ENCODE peak calls at places on chromosomes 11 and 22, in ten cellular contexts. One of them, this sample, is unnamed.

GRCh38 chr22:46894851-46895640 is 132.6 kb downstream of the TBC1D22A start:
- DNase-seq in ovary: no peak
- DNase-seq in choroid plexus epithelial cell: no peak
- DNase-seq in RWPE1: no peak
- DNase-seq in stimulated activated CD8-positive, alpha-beta memory T cell treated with anti-CD3 and anti-CD28 coated beads, Interleukin-15, amount 100 ng/mL, for 1 hour: no peak
- DNase-seq in PC-3: no peak
- DNase-seq in ureter: no peak
- DNase-seq in lung: no peak
- DNase-seq in A549: no peak
- DNase-seq in T-helper 1 cell: no peak
- DNase-seq in this sample: no peak

GRCh38 chr11:61294717-61295595 is at the start of gene VWCE:
- DNase-seq in ovary: peak; percentile 74
- DNase-seq in choroid plexus epithelial cell: peak; percentile 68
- DNase-seq in RWPE1: peak; percentile 45
- DNase-seq in stimulated activated CD8-positive, alpha-beta memory T cell treated with anti-CD3 and anti-CD28 coated beads, Interleukin-15, amount 100 ng/mL, for 1 hour: peak; percentile 15
- DNase-seq in PC-3: peak; percentile 55
- DNase-seq in ureter: peak; percentile 57
- DNase-seq in lung: no peak
- DNase-seq in A549: peak; percentile 62
- DNase-seq in T-helper 1 cell: peak; percentile 80
- DNase-seq in this sample: no peak

GRCh38 chr11:6321961-6322362 is 1.7 kb upstream of the CAVIN3 start:
- DNase-seq in ovary: no peak
- DNase-seq in choroid plexus epithelial cell: peak; percentile 38
- DNase-seq in RWPE1: peak; percentile 76
- DNase-seq in stimulated activated CD8-positive, alpha-beta memory T cell treated with anti-CD3 and anti-CD28 coated beads, Interleukin-15, amount 100 ng/mL, for 1 hour: no peak
- DNase-seq in PC-3: peak; percentile 37
- DNase-seq in ureter: no peak
- DNase-seq in lung: no peak
- DNase-seq in A549: no peak
- DNase-seq in T-helper 1 cell: peak; percentile 60
- DNase-seq in this sample: no peak

GRCh38 chr11:65425971-65426838 is 3.6 kb downstream of the NEAT1 start:
- DNase-seq in ovary: peak; percentile 22
- DNase-seq in choroid plexus epithelial cell: peak; percentile 82
- DNase-seq in RWPE1: no peak
- DNase-seq in stimulated activated CD8-positive, alpha-beta memory T cell treated with anti-CD3 and anti-CD28 coated beads, Interleukin-15, amount 100 ng/mL, for 1 hour: no peak
- DNase-seq in PC-3: peak; percentile 89
- DNase-seq in ureter: no peak
- DNase-seq in lung: no peak
- DNase-seq in A549: no peak
- DNase-seq in T-helper 1 cell: peak; percentile 92
- DNase-seq in this sample: no peak

GRCh38 chr22:38257170-38257569 is 15.6 kb downstream of the TMEM184B start:
- DNase-seq in ovary: peak; percentile 51
- DNase-seq in choroid plexus epithelial cell: peak; percentile 66
- DNase-seq in RWPE1: no peak
- DNase-seq in stimulated activated CD8-positive, alpha-beta memory T cell treated with anti-CD3 and anti-CD28 coated beads, Interleukin-15, amount 100 ng/mL, for 1 hour: no peak
- DNase-seq in PC-3: peak; percentile 29
- DNase-seq in ureter: no peak
- DNase-seq in lung: no peak
- DNase-seq in A549: no peak
- DNase-seq in T-helper 1 cell: no peak
- DNase-seq in this sample: no peak

GRCh38 chr11:69949327-69949726 is 128.8 kb upstream of the ANO1 start:
- DNase-seq in ovary: no peak
- DNase-seq in choroid plexus epithelial cell: peak; percentile 62
- DNase-seq in RWPE1: peak; percentile 86
- DNase-seq in stimulated activated CD8-positive, alpha-beta memory T cell treated with anti-CD3 and anti-CD28 coated beads, Interleukin-15, amount 100 ng/mL, for 1 hour: no peak
- DNase-seq in PC-3: peak; percentile 99
- DNase-seq in ureter: peak; percentile 62
- DNase-seq in lung: no peak
- DNase-seq in A549: peak; percentile 97
- DNase-seq in T-helper 1 cell: no peak
- DNase-seq in this sample: no peak

GRCh38 chr11:61052182-61052972 is 49.9 kb upstream of the CD5 start:
- DNase-seq in ovary: no peak
- DNase-seq in choroid plexus epithelial cell: no peak
- DNase-seq in RWPE1: no peak
- DNase-seq in stimulated activated CD8-positive, alpha-beta memory T cell treated with anti-CD3 and anti-CD28 coated beads, Interleukin-15, amount 100 ng/mL, for 1 hour: no peak
- DNase-seq in PC-3: no peak
- DNase-seq in ureter: no peak
- DNase-seq in lung: no peak
- DNase-seq in A549: no peak
- DNase-seq in T-helper 1 cell: no peak
- DNase-seq in this sample: no peak

GRCh38 chr11:56207796-56208195 is 26.3 kb downstream of the OR5T2 start:
- DNase-seq in ovary: no peak
- DNase-seq in choroid plexus epithelial cell: no peak
- DNase-seq in RWPE1: no peak
- DNase-seq in stimulated activated CD8-positive, alpha-beta memory T cell treated with anti-CD3 and anti-CD28 coated beads, Interleukin-15, amount 100 ng/mL, for 1 hour: no peak
- DNase-seq in PC-3: no peak
- DNase-seq in ureter: no peak
- DNase-seq in lung: no peak
- DNase-seq in A549: no peak
- DNase-seq in T-helper 1 cell: no peak
- DNase-seq in this sample: no peak

GRCh38 chr22:42515896-42516295 is 3.7 kb downstream of the RRP7A start:
- DNase-seq in ovary: peak; percentile 45
- DNase-seq in choroid plexus epithelial cell: no peak
- DNase-seq in RWPE1: no peak
- DNase-seq in stimulated activated CD8-positive, alpha-beta memory T cell treated with anti-CD3 and anti-CD28 coated beads, Interleukin-15, amount 100 ng/mL, for 1 hour: no peak
- DNase-seq in PC-3: no peak
- DNase-seq in ureter: no peak
- DNase-seq in lung: no peak
- DNase-seq in A549: no peak
- DNase-seq in T-helper 1 cell: no peak
- DNase-seq in this sample: no peak

GRCh38 chr11:680970-681369 is 14.1 kb downstream of the DEAF1 start:
- DNase-seq in ovary: no peak
- DNase-seq in choroid plexus epithelial cell: no peak
- DNase-seq in RWPE1: no peak
- DNase-seq in stimulated activated CD8-positive, alpha-beta memory T cell treated with anti-CD3 and anti-CD28 coated beads, Interleukin-15, amount 100 ng/mL, for 1 hour: no peak
- DNase-seq in PC-3: no peak
- DNase-seq in ureter: no peak
- DNase-seq in lung: no peak
- DNase-seq in A549: no peak
- DNase-seq in T-helper 1 cell: no peak
- DNase-seq in this sample: no peak

GRCh38 chr11:119907122-119907933 is 178.3 kb upstream of the NECTIN1 start:
- DNase-seq in ovary: no peak
- DNase-seq in choroid plexus epithelial cell: no peak
- DNase-seq in RWPE1: no peak
- DNase-seq in stimulated activated CD8-positive, alpha-beta memory T cell treated with anti-CD3 and anti-CD28 coated beads, Interleukin-15, amount 100 ng/mL, for 1 hour: no peak
- DNase-seq in PC-3: no peak
- DNase-seq in ureter: peak; percentile 68
- DNase-seq in lung: peak; percentile 66
- DNase-seq in A549: no peak
- DNase-seq in T-helper 1 cell: no peak
- DNase-seq in this sample: no peak

GRCh38 chr11:130872102-130872501 is 44.2 kb downstream of the SNX19 start:
- DNase-seq in ovary: no peak
- DNase-seq in choroid plexus epithelial cell: no peak
- DNase-seq in RWPE1: no peak
- DNase-seq in stimulated activated CD8-positive, alpha-beta memory T cell treated with anti-CD3 and anti-CD28 coated beads, Interleukin-15, amount 100 ng/mL, for 1 hour: no peak
- DNase-seq in PC-3: no peak
- DNase-seq in ureter: no peak
- DNase-seq in lung: no peak
- DNase-seq in A549: no peak
- DNase-seq in T-helper 1 cell: no peak
- DNase-seq in this sample: no peak

GRCh38 chr22:31861226-31861840 is 83.0 kb upstream of the YWHAH start:
- DNase-seq in ovary: no peak
- DNase-seq in choroid plexus epithelial cell: no peak
- DNase-seq in RWPE1: no peak
- DNase-seq in stimulated activated CD8-positive, alpha-beta memory T cell treated with anti-CD3 and anti-CD28 coated beads, Interleukin-15, amount 100 ng/mL, for 1 hour: no peak
- DNase-seq in PC-3: peak; percentile 22
- DNase-seq in ureter: no peak
- DNase-seq in lung: no peak
- DNase-seq in A549: no peak
- DNase-seq in T-helper 1 cell: no peak
- DNase-seq in this sample: no peak

GRCh38 chr11:62842171-62842717 is 2.9 kb upstream of the WDR74 start:
- DNase-seq in ovary: peak; percentile 48
- DNase-seq in choroid plexus epithelial cell: peak; percentile 29
- DNase-seq in RWPE1: no peak
- DNase-seq in stimulated activated CD8-positive, alpha-beta memory T cell treated with anti-CD3 and anti-CD28 coated beads, Interleukin-15, amount 100 ng/mL, for 1 hour: no peak
- DNase-seq in PC-3: no peak
- DNase-seq in ureter: no peak
- DNase-seq in lung: no peak
- DNase-seq in A549: no peak
- DNase-seq in T-helper 1 cell: peak; percentile 49
- DNase-seq in this sample: no peak

GRCh38 chr22:21764038-21764804 is 28.6 kb upstream of the YPEL1 start:
- DNase-seq in ovary: no peak
- DNase-seq in choroid plexus epithelial cell: no peak
- DNase-seq in RWPE1: no peak
- DNase-seq in stimulated activated CD8-positive, alpha-beta memory T cell treated with anti-CD3 and anti-CD28 coated beads, Interleukin-15, amount 100 ng/mL, for 1 hour: no peak
- DNase-seq in PC-3: no peak
- DNase-seq in ureter: no peak
- DNase-seq in lung: no peak
- DNase-seq in A549: no peak
- DNase-seq in T-helper 1 cell: peak; percentile 20
- DNase-seq in this sample: no peak

GRCh38 chr11:85431319-85431718 is 195.8 kb downstream of the DLG2 start:
- DNase-seq in ovary: no peak
- DNase-seq in choroid plexus epithelial cell: no peak
- DNase-seq in RWPE1: no peak
- DNase-seq in stimulated activated CD8-positive, alpha-beta memory T cell treated with anti-CD3 and anti-CD28 coated beads, Interleukin-15, amount 100 ng/mL, for 1 hour: no peak
- DNase-seq in PC-3: no peak
- DNase-seq in ureter: no peak
- DNase-seq in lung: no peak
- DNase-seq in A549: no peak
- DNase-seq in T-helper 1 cell: no peak
- DNase-seq in this sample: no peak

GRCh38 chr11:15493921-15494630 is 379.4 kb downstream of the INSC start:
- DNase-seq in ovary: no peak
- DNase-seq in choroid plexus epithelial cell: no peak
- DNase-seq in RWPE1: no peak
- DNase-seq in stimulated activated CD8-positive, alpha-beta memory T cell treated with anti-CD3 and anti-CD28 coated beads, Interleukin-15, amount 100 ng/mL, for 1 hour: no peak
- DNase-seq in PC-3: peak; percentile 7
- DNase-seq in ureter: no peak
- DNase-seq in lung: no peak
- DNase-seq in A549: no peak
- DNase-seq in T-helper 1 cell: no peak
- DNase-seq in this sample: peak; percentile 68

GRCh38 chr11:14093065-14093464 is 130.5 kb downstream of the SPON1 start:
- DNase-seq in ovary: no peak
- DNase-seq in choroid plexus epithelial cell: no peak
- DNase-seq in RWPE1: no peak
- DNase-seq in stimulated activated CD8-positive, alpha-beta memory T cell treated with anti-CD3 and anti-CD28 coated beads, Interleukin-15, amount 100 ng/mL, for 1 hour: no peak
- DNase-seq in PC-3: no peak
- DNase-seq in ureter: no peak
- DNase-seq in lung: no peak
- DNase-seq in A549: no peak
- DNase-seq in T-helper 1 cell: no peak
- DNase-seq in this sample: no peak

GRCh38 chr11:34588023-34588422 is 32.9 kb upstream of the EHF start:
- DNase-seq in ovary: no peak
- DNase-seq in choroid plexus epithelial cell: no peak
- DNase-seq in RWPE1: no peak
- DNase-seq in stimulated activated CD8-positive, alpha-beta memory T cell treated with anti-CD3 and anti-CD28 coated beads, Interleukin-15, amount 100 ng/mL, for 1 hour: no peak
- DNase-seq in PC-3: no peak
- DNase-seq in ureter: no peak
- DNase-seq in lung: no peak
- DNase-seq in A549: no peak
- DNase-seq in T-helper 1 cell: no peak
- DNase-seq in this sample: no peak

GRCh38 chr22:11598492-11599440 is 3929.2 kb upstream of the OR11H1 start:
- DNase-seq in ovary: no peak
- DNase-seq in choroid plexus epithelial cell: no peak
- DNase-seq in RWPE1: no peak
- DNase-seq in stimulated activated CD8-positive, alpha-beta memory T cell treated with anti-CD3 and anti-CD28 coated beads, Interleukin-15, amount 100 ng/mL, for 1 hour: no peak
- DNase-seq in PC-3: no peak
- DNase-seq in ureter: no peak
- DNase-seq in lung: no peak
- DNase-seq in A549: no peak
- DNase-seq in T-helper 1 cell: no peak
- DNase-seq in this sample: peak; percentile 88

GRCh38 chr22:38543822-38544221 is 26.2 kb downstream of the DMC1 start:
- DNase-seq in ovary: no peak
- DNase-seq in choroid plexus epithelial cell: no peak
- DNase-seq in RWPE1: no peak
- DNase-seq in stimulated activated CD8-positive, alpha-beta memory T cell treated with anti-CD3 and anti-CD28 coated beads, Interleukin-15, amount 100 ng/mL, for 1 hour: no peak
- DNase-seq in PC-3: no peak
- DNase-seq in ureter: no peak
- DNase-seq in lung: no peak
- DNase-seq in A549: no peak
- DNase-seq in T-helper 1 cell: no peak
- DNase-seq in this sample: no peak

GRCh38 chr11:14300661-14301304 is 58.2 kb downstream of the RRAS2 start:
- DNase-seq in ovary: peak; percentile 63
- DNase-seq in choroid plexus epithelial cell: peak; percentile 88
- DNase-seq in RWPE1: peak; percentile 72
- DNase-seq in stimulated activated CD8-positive, alpha-beta memory T cell treated with anti-CD3 and anti-CD28 coated beads, Interleukin-15, amount 100 ng/mL, for 1 hour: peak; percentile 24
- DNase-seq in PC-3: peak; percentile 80
- DNase-seq in ureter: peak; percentile 53
- DNase-seq in lung: peak; percentile 49
- DNase-seq in A549: peak; percentile 69
- DNase-seq in T-helper 1 cell: peak; percentile 61
- DNase-seq in this sample: no peak

GRCh38 chr22:28410050-28410816 is 269.4 kb downstream of the TTC28 start:
- DNase-seq in ovary: no peak
- DNase-seq in choroid plexus epithelial cell: peak; percentile 66
- DNase-seq in RWPE1: no peak
- DNase-seq in stimulated activated CD8-positive, alpha-beta memory T cell treated with anti-CD3 and anti-CD28 coated beads, Interleukin-15, amount 100 ng/mL, for 1 hour: no peak
- DNase-seq in PC-3: no peak
- DNase-seq in ureter: no peak
- DNase-seq in lung: no peak
- DNase-seq in A549: no peak
- DNase-seq in T-helper 1 cell: no peak
- DNase-seq in this sample: no peak

GRCh38 chr11:45573728-45574127 is 91.7 kb downstream of the CHST1 start:
- DNase-seq in ovary: no peak
- DNase-seq in choroid plexus epithelial cell: no peak
- DNase-seq in RWPE1: no peak
- DNase-seq in stimulated activated CD8-positive, alpha-beta memory T cell treated with anti-CD3 and anti-CD28 coated beads, Interleukin-15, amount 100 ng/mL, for 1 hour: no peak
- DNase-seq in PC-3: no peak
- DNase-seq in ureter: no peak
- DNase-seq in lung: no peak
- DNase-seq in A549: no peak
- DNase-seq in T-helper 1 cell: no peak
- DNase-seq in this sample: no peak

GRCh38 chr11:76791861-76792260 is 8.7 kb downstream of the TSKU start:
- DNase-seq in ovary: no peak
- DNase-seq in choroid plexus epithelial cell: peak; percentile 88
- DNase-seq in RWPE1: no peak
- DNase-seq in stimulated activated CD8-positive, alpha-beta memory T cell treated with anti-CD3 and anti-CD28 coated beads, Interleukin-15, amount 100 ng/mL, for 1 hour: no peak
- DNase-seq in PC-3: peak; percentile 58
- DNase-seq in ureter: peak; percentile 54
- DNase-seq in lung: no peak
- DNase-seq in A549: no peak
- DNase-seq in T-helper 1 cell: no peak
- DNase-seq in this sample: no peak

GRCh38 chr11:23022854-23023253 is 162.6 kb upstream of the CCDC179 start:
- DNase-seq in ovary: no peak
- DNase-seq in choroid plexus epithelial cell: no peak
- DNase-seq in RWPE1: no peak
- DNase-seq in stimulated activated CD8-positive, alpha-beta memory T cell treated with anti-CD3 and anti-CD28 coated beads, Interleukin-15, amount 100 ng/mL, for 1 hour: no peak
- DNase-seq in PC-3: no peak
- DNase-seq in ureter: no peak
- DNase-seq in lung: no peak
- DNase-seq in A549: no peak
- DNase-seq in T-helper 1 cell: no peak
- DNase-seq in this sample: no peak